ENCODE peak calls at places on chromosome 12, in four cellular contexts. One of them, this sample, is unnamed.

GRCh38 chr12:2295941-2296461 is 243.2 kb downstream of the CACNA1C start:
- DNase-seq in CD8-positive, alpha-beta T cell: no peak
- DNase-seq in prostate gland: no peak
- DNase-seq in IMR-90: peak; percentile 89
- DNase-seq in this sample: peak; percentile 40

GRCh38 chr12:65525501-65526141 is 247.1 kb downstream of the MSRB3 start:
- DNase-seq in CD8-positive, alpha-beta T cell: no peak
- DNase-seq in prostate gland: no peak
- DNase-seq in IMR-90: peak; percentile 85
- DNase-seq in this sample: peak; percentile 89

GRCh38 chr12:48995061-48995879 is 3.9 kb downstream of the DDN start:
- DNase-seq in CD8-positive, alpha-beta T cell: peak; percentile 63
- DNase-seq in prostate gland: peak; percentile 77
- DNase-seq in IMR-90: peak; percentile 73
- DNase-seq in this sample: peak; percentile 76

GRCh38 chr12:76633415-76633814 is 73.8 kb upstream of the OSBPL8 start:
- DNase-seq in CD8-positive, alpha-beta T cell: no peak
- DNase-seq in prostate gland: no peak
- DNase-seq in IMR-90: no peak
- DNase-seq in this sample: no peak

GRCh38 chr12:27924350-27925140 is 48.0 kb downstream of the PTHLH start:
- DNase-seq in CD8-positive, alpha-beta T cell: no peak
- DNase-seq in prostate gland: no peak
- DNase-seq in IMR-90: peak; percentile 61
- DNase-seq in this sample: no peak

GRCh38 chr12:12562016-12562483 is 613 bp downstream of the DUSP16 start:
- DNase-seq in CD8-positive, alpha-beta T cell: peak; percentile 40
- DNase-seq in prostate gland: no peak
- DNase-seq in IMR-90: peak; percentile 18
- DNase-seq in this sample: peak; percentile 50

GRCh38 chr12:48202766-48203165 is 326 bp downstream of the OR10AD1 start:
- DNase-seq in CD8-positive, alpha-beta T cell: no peak
- DNase-seq in prostate gland: no peak
- DNase-seq in IMR-90: no peak
- DNase-seq in this sample: no peak

GRCh38 chr12:6699259-6699988 is 1.2 kb downstream of the PIANP start:
- DNase-seq in CD8-positive, alpha-beta T cell: no peak
- DNase-seq in prostate gland: no peak
- DNase-seq in IMR-90: no peak
- DNase-seq in this sample: no peak

GRCh38 chr12:14256555-14257169 is 108.8 kb upstream of the ATF7IP start:
- DNase-seq in CD8-positive, alpha-beta T cell: peak; percentile 71
- DNase-seq in prostate gland: peak; percentile 63
- DNase-seq in IMR-90: peak; percentile 85
- DNase-seq in this sample: peak; percentile 90

GRCh38 chr12:6775185-6775770 is 3.0 kb downstream of the LAG3 start:
- DNase-seq in CD8-positive, alpha-beta T cell: no peak
- DNase-seq in prostate gland: no peak
- DNase-seq in IMR-90: no peak
- DNase-seq in this sample: no peak

GRCh38 chr12:124053855-124054254 is 80.8 kb downstream of the ZNF664 start:
- DNase-seq in CD8-positive, alpha-beta T cell: no peak
- DNase-seq in prostate gland: peak; percentile 33
- DNase-seq in IMR-90: peak; percentile 48
- DNase-seq in this sample: peak; percentile 76

GRCh38 chr12:10101042-10101579 is 2.3 kb upstream of the CLEC1A start:
- DNase-seq in CD8-positive, alpha-beta T cell: no peak
- DNase-seq in prostate gland: peak; percentile 55
- DNase-seq in IMR-90: peak; percentile 18
- DNase-seq in this sample: peak; percentile 17

GRCh38 chr12:114673169-114673833 is 10.7 kb downstream of the TBX3 start:
- DNase-seq in CD8-positive, alpha-beta T cell: no peak
- DNase-seq in prostate gland: peak; percentile 63
- DNase-seq in IMR-90: peak; percentile 93
- DNase-seq in this sample: peak; percentile 96

GRCh38 chr12:7090222-7090998 is 1.8 kb downstream of the C1R start:
- DNase-seq in CD8-positive, alpha-beta T cell: no peak
- DNase-seq in prostate gland: no peak
- DNase-seq in IMR-90: peak; percentile 55
- DNase-seq in this sample: peak; percentile 12

GRCh38 chr12:54191550-54192022 is 2.8 kb upstream of the SMUG1 start:
- DNase-seq in CD8-positive, alpha-beta T cell: peak; percentile 81
- DNase-seq in prostate gland: peak; percentile 82
- DNase-seq in IMR-90: peak; percentile 79
- DNase-seq in this sample: peak; percentile 86

GRCh38 chr12:48454675-48455074 is 17.7 kb upstream of the ANP32D start:
- DNase-seq in CD8-positive, alpha-beta T cell: no peak
- DNase-seq in prostate gland: no peak
- DNase-seq in IMR-90: peak; percentile 8
- DNase-seq in this sample: peak; percentile 75

GRCh38 chr12:130456375-130457199 is 118.9 kb downstream of the PIWIL1 start:
- DNase-seq in CD8-positive, alpha-beta T cell: no peak
- DNase-seq in prostate gland: peak; percentile 42
- DNase-seq in IMR-90: no peak
- DNase-seq in this sample: no peak

GRCh38 chr12:104632724-104633181 is 176.0 kb downstream of the CHST11 start:
- DNase-seq in CD8-positive, alpha-beta T cell: no peak
- DNase-seq in prostate gland: no peak
- DNase-seq in IMR-90: peak; percentile 67
- DNase-seq in this sample: peak; percentile 74

GRCh38 chr12:52353766-52354165 is 13.5 kb downstream of the KRT85 start:
- DNase-seq in CD8-positive, alpha-beta T cell: no peak
- DNase-seq in prostate gland: no peak
- DNase-seq in IMR-90: no peak
- DNase-seq in this sample: no peak

GRCh38 chr12:12983420-12984035 is 16.5 kb downstream of the HEBP1 start:
- DNase-seq in CD8-positive, alpha-beta T cell: no peak
- DNase-seq in prostate gland: no peak
- DNase-seq in IMR-90: peak; percentile 69
- DNase-seq in this sample: peak; percentile 70

GRCh38 chr12:14416658-14417057 is 51.2 kb downstream of the ATF7IP start:
- DNase-seq in CD8-positive, alpha-beta T cell: peak; percentile 27
- DNase-seq in prostate gland: no peak
- DNase-seq in IMR-90: peak; percentile 93
- DNase-seq in this sample: peak; percentile 90

GRCh38 chr12:63151061-63151897 is at the start of gene AVPR1A:
- DNase-seq in CD8-positive, alpha-beta T cell: no peak
- DNase-seq in prostate gland: no peak
- DNase-seq in IMR-90: no peak
- DNase-seq in this sample: no peak

GRCh38 chr12:64890873-64891468 is 66.5 kb downstream of the TBC1D30 start:
- DNase-seq in CD8-positive, alpha-beta T cell: no peak
- DNase-seq in prostate gland: peak; percentile 33
- DNase-seq in IMR-90: peak; percentile 70
- DNase-seq in this sample: peak; percentile 73

GRCh38 chr12:127822743-127823433 is 444.1 kb upstream of the TMEM132C start:
- DNase-seq in CD8-positive, alpha-beta T cell: no peak
- DNase-seq in prostate gland: no peak
- DNase-seq in IMR-90: no peak
- DNase-seq in this sample: peak; percentile 12

GRCh38 chr12:64627781-64628180 is 17.5 kb downstream of the RASSF3 start:
- DNase-seq in CD8-positive, alpha-beta T cell: no peak
- DNase-seq in prostate gland: no peak
- DNase-seq in IMR-90: peak; percentile 95
- DNase-seq in this sample: peak; percentile 77

GRCh38 chr12:76144253-76144564 is 59.7 kb upstream of the NAP1L1 start:
- DNase-seq in CD8-positive, alpha-beta T cell: peak; percentile 18
- DNase-seq in prostate gland: no peak
- DNase-seq in IMR-90: peak; percentile 36
- DNase-seq in this sample: peak; percentile 34

GRCh38 chr12:54583726-54584125 is 4.7 kb downstream of the PPP1R1A start:
- DNase-seq in CD8-positive, alpha-beta T cell: no peak
- DNase-seq in prostate gland: no peak
- DNase-seq in IMR-90: no peak
- DNase-seq in this sample: no peak

GRCh38 chr12:88681271-88681670 is 101.0 kb upstream of the KITLG start:
- DNase-seq in CD8-positive, alpha-beta T cell: no peak
- DNase-seq in prostate gland: no peak
- DNase-seq in IMR-90: no peak
- DNase-seq in this sample: no peak

GRCh38 chr12:100401660-100402059 is 44.8 kb downstream of the SLC17A8 start:
- DNase-seq in CD8-positive, alpha-beta T cell: no peak
- DNase-seq in prostate gland: no peak
- DNase-seq in IMR-90: peak; percentile 31
- DNase-seq in this sample: peak; percentile 22

GRCh38 chr12:108839890-108840230 is 17.5 kb downstream of the SSH1 start:
- DNase-seq in CD8-positive, alpha-beta T cell: no peak
- DNase-seq in prostate gland: no peak
- DNase-seq in IMR-90: no peak
- DNase-seq in this sample: no peak

GRCh38 chr12:105315130-105315529 is 15.4 kb upstream of the C12orf75 start:
- DNase-seq in CD8-positive, alpha-beta T cell: no peak
- DNase-seq in prostate gland: no peak
- DNase-seq in IMR-90: no peak
- DNase-seq in this sample: no peak

GRCh38 chr12:122871851-122872785 is 23.8 kb downstream of the VPS37B start:
- DNase-seq in CD8-positive, alpha-beta T cell: no peak
- DNase-seq in prostate gland: peak; percentile 58
- DNase-seq in IMR-90: peak; percentile 88
- DNase-seq in this sample: peak; percentile 73

GRCh38 chr12:1504304-1505150 is 89.9 kb downstream of the FBXL14 start:
- DNase-seq in CD8-positive, alpha-beta T cell: no peak
- DNase-seq in prostate gland: no peak
- DNase-seq in IMR-90: no peak
- DNase-seq in this sample: no peak

GRCh38 chr12:75913502-75914110 is 118.0 kb downstream of the PHLDA1 start:
- DNase-seq in CD8-positive, alpha-beta T cell: no peak
- DNase-seq in prostate gland: no peak
- DNase-seq in IMR-90: no peak
- DNase-seq in this sample: no peak

DNA sequence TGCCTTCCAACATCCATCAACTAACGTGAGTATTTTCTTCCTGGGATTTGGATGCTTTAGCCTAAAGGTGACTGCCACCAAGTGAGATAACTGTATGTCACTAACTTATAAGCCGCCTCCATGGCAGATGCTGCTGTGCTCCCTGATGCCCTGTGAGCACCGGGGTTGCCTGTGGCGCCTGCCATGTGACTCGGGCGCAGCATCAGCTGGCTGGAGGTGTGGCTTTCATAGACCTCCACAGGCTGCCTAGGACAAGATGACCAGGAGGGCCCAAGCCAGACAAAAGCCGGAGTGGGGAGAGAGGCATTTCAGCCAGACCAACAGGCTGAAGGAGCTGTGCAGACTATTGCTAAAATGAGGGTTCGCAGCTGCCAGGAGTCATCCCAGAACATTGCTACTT is 55.7 kb downstream of the ANAPC7 start:
- DNase-seq in CD8-positive, alpha-beta T cell: no peak
- DNase-seq in prostate gland: no peak
- DNase-seq in IMR-90: no peak
- DNase-seq in this sample: no peak
- TF ChIP-seq CTCF in CD8-positive, alpha-beta T cell: no peak
- TF ChIP-seq CTCF in prostate gland: no peak
- TF ChIP-seq CTCF in IMR-90: no peak
- TF ChIP-seq CTCF in this sample: no peak

DNA sequence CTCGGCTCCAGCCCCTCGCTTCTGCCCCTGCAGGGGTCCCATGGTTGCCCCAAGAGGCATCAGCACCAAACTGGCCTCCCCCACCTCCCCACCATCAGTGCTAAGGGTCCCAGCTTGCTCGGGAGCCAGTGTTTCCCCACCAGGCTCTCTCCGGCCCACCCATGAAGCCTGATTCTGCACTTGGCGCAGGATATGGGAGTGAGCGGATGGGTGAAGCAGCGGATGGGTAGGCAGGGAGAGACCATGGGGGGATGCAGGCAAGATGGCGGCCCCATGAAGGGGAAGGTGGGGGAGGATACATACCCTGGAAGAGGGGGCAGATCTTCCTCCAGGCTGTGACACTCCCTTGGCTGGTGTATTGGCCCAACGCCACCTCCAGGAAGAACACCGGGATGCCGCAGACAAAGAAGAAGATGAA is 9.7 kb downstream of the SLC6A12 start:
- DNase-seq in CD8-positive, alpha-beta T cell: no peak
- DNase-seq in prostate gland: no peak
- DNase-seq in IMR-90: no peak
- DNase-seq in this sample: no peak
- H3K4me3 ChIP-seq in CD8-positive, alpha-beta T cell: no peak overlapping the region
- H3K4me3 ChIP-seq in prostate gland: no peak overlapping the region
- H3K4me3 ChIP-seq in IMR-90: no peak overlapping the region
- H3K4me3 ChIP-seq in this sample: no peak overlapping the region

GRCh38 chr12:98416845-98417244 is 98.5 kb upstream of the TMPO start:
- DNase-seq in CD8-positive, alpha-beta T cell: no peak
- DNase-seq in prostate gland: no peak
- DNase-seq in IMR-90: peak; percentile 57
- DNase-seq in this sample: peak; percentile 74
- TF ChIP-seq CTCF in CD8-positive, alpha-beta T cell: no peak
- TF ChIP-seq CTCF in prostate gland: no peak
- TF ChIP-seq CTCF in IMR-90: peak; percentile 52
- TF ChIP-seq CTCF in this sample: peak; percentile 57

GRCh38 chr12:94263011-94263786 is 114.8 kb downstream of the PLXNC1 start:
- DNase-seq in CD8-positive, alpha-beta T cell: peak; percentile 49
- DNase-seq in prostate gland: no peak
- DNase-seq in IMR-90: no peak
- DNase-seq in this sample: no peak

GRCh38 chr12:94260717-94261116 is 112.3 kb downstream of the PLXNC1 start:
- DNase-seq in CD8-positive, alpha-beta T cell: no peak
- DNase-seq in prostate gland: no peak
- DNase-seq in IMR-90: no peak
- DNase-seq in this sample: no peak

GRCh38 chr12:94262228-94263010 is 114.0 kb downstream of the PLXNC1 start:
- DNase-seq in CD8-positive, alpha-beta T cell: peak; percentile 69
- DNase-seq in prostate gland: peak; percentile 57
- DNase-seq in IMR-90: peak; percentile 96
- DNase-seq in this sample: peak; percentile 93

GRCh38 chr12:94261119-94261518 is 112.7 kb downstream of the PLXNC1 start:
- DNase-seq in CD8-positive, alpha-beta T cell: no peak
- DNase-seq in prostate gland: no peak
- DNase-seq in IMR-90: no peak
- DNase-seq in this sample: no peak

GRCh38 chr12:94261781-94262180 is 113.4 kb downstream of the PLXNC1 start:
- DNase-seq in CD8-positive, alpha-beta T cell: no peak
- DNase-seq in prostate gland: no peak
- DNase-seq in IMR-90: no peak
- DNase-seq in this sample: no peak
- H3K4me3 ChIP-seq in CD8-positive, alpha-beta T cell: peak overlapping the region; percentile 68
- H3K4me3 ChIP-seq in prostate gland: peak overlapping the region; percentile 42
- H3K4me3 ChIP-seq in IMR-90: peak overlapping the region; percentile 51
- H3K4me3 ChIP-seq in this sample: peak overlapping the region; percentile 66